ENCODE peak calls at places on chromosomes 3 and 15, in seven cellular contexts. Q, Z, B, P, M, A and G are unnamed samples.

GRCh38 chr15:83653639-83654378 is at the start of gene ADAMTSL3:
- DNase-seq in Q (no peak), Z (peak), B (no peak), P (peak), M (no peak), A (no peak), G (peak)

GRCh38 chr15:26967719-26968269 is 3.2 kb upstream of the GABRG3 start:
- DNase-seq in Q (no peak), Z (no peak), B (no peak), P (no peak), M (no peak), A (no peak), G (no peak)

GRCh38 chr15:53716909-53717878 is 42.3 kb downstream of the WDR72 start:
- DNase-seq in Q (peak), Z (peak), B (no peak), P (no peak), M (no peak), A (no peak), G (no peak)

GRCh38 chr3:31412832-31413231 is 119.9 kb upstream of the STT3B start:
- DNase-seq in Q (no peak), Z (no peak), B (no peak), P (no peak), M (peak), A (peak), G (no peak)

GRCh38 chr15:30924353-30924752 is 20.6 kb downstream of the FAN1 start:
- DNase-seq in Q (no peak), Z (peak), B (no peak), P (no peak), M (peak), A (peak), G (peak)

GRCh38 chr3:65588884-65589283 is 449.8 kb downstream of the MAGI1 start:
- DNase-seq in Q (no peak), Z (no peak), B (no peak), P (no peak), M (no peak), A (no peak), G (no peak)

GRCh38 chr3:71521940-71522876 is 61.3 kb downstream of the FOXP1 start:
- DNase-seq in Q (no peak), Z (no peak), B (no peak), P (no peak), M (no peak), A (no peak), G (no peak)

GRCh38 chr3:136343873-136344281 is 93.7 kb downstream of the PCCB start:
- DNase-seq in Q (no peak), Z (peak), B (no peak), P (peak), M (peak), A (peak), G (peak)

GRCh38 chr3:57224856-57225255 is 2.7 kb upstream of the APPL1 start:
- DNase-seq in Q (no peak), Z (peak), B (no peak), P (no peak), M (peak), A (no peak), G (no peak)

GRCh38 chr15:41161336-41161735 is 45.3 kb upstream of the INO80 start:
- DNase-seq in Q (no peak), Z (peak), B (no peak), P (no peak), M (peak), A (no peak), G (no peak)

GRCh38 chr15:74995779-74996765 is 709 bp downstream of the SCAMP5 start:
- DNase-seq in Q (peak), Z (no peak), B (no peak), P (peak), M (no peak), A (no peak), G (no peak)

GRCh38 chr3:158845748-158846350 is 44.0 kb downstream of the MFSD1 start:
- DNase-seq in Q (peak), Z (peak), B (no peak), P (no peak), M (peak), A (no peak), G (peak)

GRCh38 chr3:74267583-74268184 is 346.8 kb downstream of the CNTN3 start:
- DNase-seq in Q (no peak), Z (peak), B (no peak), P (peak), M (peak), A (peak), G (peak)

GRCh38 chr15:47820780-47821319 is 103.5 kb downstream of the SEMA6D start:
- DNase-seq in Q (no peak), Z (peak), B (no peak), P (no peak), M (no peak), A (no peak), G (peak)

GRCh38 chr3:113212155-113212844 is 943 bp downstream of the BOC start:
- DNase-seq in Q (no peak), Z (peak), B (no peak), P (no peak), M (peak), A (no peak), G (peak)

GRCh38 chr3:105867690-105868449 is 942 bp downstream of the CBLB start:
- DNase-seq in Q (no peak), Z (peak), B (no peak), P (no peak), M (peak), A (no peak), G (no peak)

GRCh38 chr15:92418864-92419263 is 25.2 kb downstream of the ST8SIA2 start:
- DNase-seq in Q (no peak), Z (no peak), B (no peak), P (no peak), M (no peak), A (no peak), G (no peak)

GRCh38 chr3:12193485-12194165 is 34.9 kb upstream of the TIMP4 start:
- DNase-seq in Q (no peak), Z (peak), B (no peak), P (peak), M (peak), A (peak), G (peak)

GRCh38 chr3:141164844-141165243 is 66.8 kb upstream of the PXYLP1 start:
- DNase-seq in Q (no peak), Z (no peak), B (no peak), P (no peak), M (no peak), A (no peak), G (no peak)

GRCh38 chr3:18743761-18744160 is 318.6 kb upstream of the SATB1 start:
- DNase-seq in Q (no peak), Z (no peak), B (no peak), P (no peak), M (no peak), A (no peak), G (no peak)

GRCh38 chr3:134003066-134003465 is 26.7 kb downstream of the SLCO2A1 start:
- DNase-seq in Q (no peak), Z (no peak), B (no peak), P (no peak), M (no peak), A (no peak), G (no peak)

GRCh38 chr15:92377083-92377789 is 16.4 kb upstream of the ST8SIA2 start:
- DNase-seq in Q (no peak), Z (no peak), B (no peak), P (no peak), M (no peak), A (peak), G (no peak)

GRCh38 chr3:73716418-73716817 is 91.7 kb upstream of the PDZRN3 start:
- DNase-seq in Q (no peak), Z (peak), B (no peak), P (no peak), M (peak), A (peak), G (no peak)

GRCh38 chr3:108079877-108080276 is 11.0 kb downstream of the CD47 start:
- DNase-seq in Q (no peak), Z (no peak), B (no peak), P (no peak), M (no peak), A (no peak), G (no peak)

GRCh38 chr3:193769437-193769836 is 176.4 kb downstream of the OPA1 start:
- DNase-seq in Q (no peak), Z (no peak), B (no peak), P (no peak), M (no peak), A (no peak), G (no peak)

GRCh38 chr15:52021892-52022540 is 3.0 kb downstream of the MAPK6 start:
- DNase-seq in Q (no peak), Z (no peak), B (no peak), P (no peak), M (no peak), A (no peak), G (no peak)

GRCh38 chr3:16423298-16423697 is 90.2 kb downstream of the RFTN1 start:
- DNase-seq in Q (no peak), Z (no peak), B (no peak), P (no peak), M (no peak), A (no peak), G (no peak)

GRCh38 chr15:99507732-99508571 is 57.8 kb upstream of the MEF2A start:
- DNase-seq in Q (no peak), Z (peak), B (no peak), P (no peak), M (no peak), A (no peak), G (no peak)

GRCh38 chr3:133413166-133414020 is 13.5 kb downstream of the BFSP2 start:
- DNase-seq in Q (peak), Z (peak), B (no peak), P (no peak), M (peak), A (peak), G (peak)

GRCh38 chr3:112293368-112294321 is at the start of gene SLC9C1:
- DNase-seq in Q (peak), Z (peak), B (no peak), P (peak), M (peak), A (peak), G (peak)

GRCh38 chr3:48190911-48191310 is 2.7 kb upstream of the CDC25A start:
- DNase-seq in Q (no peak), Z (no peak), B (no peak), P (no peak), M (no peak), A (no peak), G (no peak)

GRCh38 chr15:77599899-77600298 is 32.8 kb downstream of the LINGO1 start:
- DNase-seq in Q (peak), Z (peak), B (no peak), P (peak), M (peak), A (no peak), G (peak)

GRCh38 chr3:17115186-17115585 is 230.4 kb downstream of the PLCL2 start:
- DNase-seq in Q (no peak), Z (peak), B (no peak), P (no peak), M (peak), A (no peak), G (no peak)

GRCh38 chr3:138409171-138409570 is 25.2 kb upstream of the ESYT3 start:
- DNase-seq in Q (no peak), Z (no peak), B (no peak), P (no peak), M (no peak), A (no peak), G (no peak)

GRCh38 chr15:64251121-64251520 is 88.3 kb upstream of the PPIB start:
- DNase-seq in Q (no peak), Z (no peak), B (no peak), P (no peak), M (peak), A (no peak), G (no peak)

GRCh38 chr3:51819709-51820406 is 40.8 kb upstream of the IQCF6 start:
- DNase-seq in Q (no peak), Z (no peak), B (no peak), P (no peak), M (peak), A (no peak), G (no peak)